ENCODE peak calls at places on chromosome 18, in ten cellular contexts. One of them, this sample, is unnamed.

GRCh38 chr18:76456018-76456750 is 38.9 kb downstream of the ZNF516 start:
- DNase-seq in DMS53: no peak
- DNase-seq in stimulated activated CD4-positive, alpha-beta T cell treated with anti-CD3 and anti-CD28 coated beads, Interleukin-1b, Interleukin-23, amount 100 ng/mL, for 1 hour: no peak
- DNase-seq in H4: no peak
- DNase-seq in memory B cell: no peak
- DNase-seq in fibroblast of pulmonary artery: peak; percentile 36
- DNase-seq in HT-29: no peak
- DNase-seq in RPMI7951: no peak
- DNase-seq in stimulated activated CD8-positive, alpha-beta memory T cell treated with anti-CD3 and anti-CD28 coated beads, Interleukin-15, amount 100 ng/mL, for 24 hours: no peak
- DNase-seq in NCI-H1092 treated with DMSO at 0.1 percent for 48 hours: no peak
- DNase-seq in this sample: no peak

GRCh38 chr18:67269206-67269605 is 247.3 kb downstream of the DSEL start:
- DNase-seq in fibroblast of pulmonary artery: no peak
- DNase-seq in memory B cell: no peak
- DNase-seq in stimulated activated CD8-positive, alpha-beta memory T cell treated with anti-CD3 and anti-CD28 coated beads, Interleukin-15, amount 100 ng/mL, for 24 hours: no peak
- DNase-seq in DMS53: no peak
- DNase-seq in NCI-H1092 treated with DMSO at 0.1 percent for 48 hours: no peak
- DNase-seq in H4: no peak
- DNase-seq in stimulated activated CD4-positive, alpha-beta T cell treated with anti-CD3 and anti-CD28 coated beads, Interleukin-1b, Interleukin-23, amount 100 ng/mL, for 1 hour: no peak
- DNase-seq in HT-29: no peak
- DNase-seq in RPMI7951: no peak
- DNase-seq in this sample: no peak

GRCh38 chr18:27696148-27696547 is 480.8 kb downstream of the CDH2 start:
- DNase-seq in DMS53: no peak
- DNase-seq in HT-29: no peak
- DNase-seq in fibroblast of pulmonary artery: no peak
- DNase-seq in stimulated activated CD8-positive, alpha-beta memory T cell treated with anti-CD3 and anti-CD28 coated beads, Interleukin-15, amount 100 ng/mL, for 24 hours: no peak
- DNase-seq in NCI-H1092 treated with DMSO at 0.1 percent for 48 hours: no peak
- DNase-seq in stimulated activated CD4-positive, alpha-beta T cell treated with anti-CD3 and anti-CD28 coated beads, Interleukin-1b, Interleukin-23, amount 100 ng/mL, for 1 hour: no peak
- DNase-seq in memory B cell: no peak
- DNase-seq in RPMI7951: no peak
- DNase-seq in H4: no peak
- DNase-seq in this sample: no peak

GRCh38 chr18:22094375-22094767 is 75.0 kb upstream of the GATA6 start:
- DNase-seq in NCI-H1092 treated with DMSO at 0.1 percent for 48 hours: no peak
- DNase-seq in DMS53: no peak
- DNase-seq in RPMI7951: no peak
- DNase-seq in memory B cell: no peak
- DNase-seq in stimulated activated CD4-positive, alpha-beta T cell treated with anti-CD3 and anti-CD28 coated beads, Interleukin-1b, Interleukin-23, amount 100 ng/mL, for 1 hour: no peak
- DNase-seq in HT-29: no peak
- DNase-seq in H4: no peak
- DNase-seq in stimulated activated CD8-positive, alpha-beta memory T cell treated with anti-CD3 and anti-CD28 coated beads, Interleukin-15, amount 100 ng/mL, for 24 hours: no peak
- DNase-seq in fibroblast of pulmonary artery: no peak
- DNase-seq in this sample: no peak

GRCh38 chr18:3478262-3478978 is 28.4 kb downstream of the TGIF1 start:
- DNase-seq in RPMI7951: no peak
- DNase-seq in NCI-H1092 treated with DMSO at 0.1 percent for 48 hours: no peak
- DNase-seq in stimulated activated CD8-positive, alpha-beta memory T cell treated with anti-CD3 and anti-CD28 coated beads, Interleukin-15, amount 100 ng/mL, for 24 hours: no peak
- DNase-seq in DMS53: no peak
- DNase-seq in HT-29: no peak
- DNase-seq in H4: no peak
- DNase-seq in stimulated activated CD4-positive, alpha-beta T cell treated with anti-CD3 and anti-CD28 coated beads, Interleukin-1b, Interleukin-23, amount 100 ng/mL, for 1 hour: no peak
- DNase-seq in memory B cell: no peak
- DNase-seq in fibroblast of pulmonary artery: peak; percentile 93
- DNase-seq in this sample: no peak

GRCh38 chr18:37660658-37661057 is 95.1 kb upstream of the CELF4 start:
- DNase-seq in memory B cell: no peak
- DNase-seq in stimulated activated CD4-positive, alpha-beta T cell treated with anti-CD3 and anti-CD28 coated beads, Interleukin-1b, Interleukin-23, amount 100 ng/mL, for 1 hour: no peak
- DNase-seq in HT-29: no peak
- DNase-seq in RPMI7951: no peak
- DNase-seq in stimulated activated CD8-positive, alpha-beta memory T cell treated with anti-CD3 and anti-CD28 coated beads, Interleukin-15, amount 100 ng/mL, for 24 hours: no peak
- DNase-seq in NCI-H1092 treated with DMSO at 0.1 percent for 48 hours: no peak
- DNase-seq in DMS53: no peak
- DNase-seq in fibroblast of pulmonary artery: no peak
- DNase-seq in H4: no peak
- DNase-seq in this sample: no peak

GRCh38 chr18:62578980-62579511 is 56.2 kb downstream of the ZCCHC2 start:
- DNase-seq in NCI-H1092 treated with DMSO at 0.1 percent for 48 hours: no peak
- DNase-seq in H4: no peak
- DNase-seq in memory B cell: no peak
- DNase-seq in HT-29: no peak
- DNase-seq in DMS53: no peak
- DNase-seq in RPMI7951: no peak
- DNase-seq in stimulated activated CD8-positive, alpha-beta memory T cell treated with anti-CD3 and anti-CD28 coated beads, Interleukin-15, amount 100 ng/mL, for 24 hours: no peak
- DNase-seq in fibroblast of pulmonary artery: no peak
- DNase-seq in stimulated activated CD4-positive, alpha-beta T cell treated with anti-CD3 and anti-CD28 coated beads, Interleukin-1b, Interleukin-23, amount 100 ng/mL, for 1 hour: no peak
- DNase-seq in this sample: no peak

GRCh38 chr18:8898990-8899389 is 193.6 kb downstream of the MTCL1 start:
- DNase-seq in stimulated activated CD4-positive, alpha-beta T cell treated with anti-CD3 and anti-CD28 coated beads, Interleukin-1b, Interleukin-23, amount 100 ng/mL, for 1 hour: no peak
- DNase-seq in memory B cell: no peak
- DNase-seq in HT-29: no peak
- DNase-seq in fibroblast of pulmonary artery: no peak
- DNase-seq in RPMI7951: peak; percentile 77
- DNase-seq in stimulated activated CD8-positive, alpha-beta memory T cell treated with anti-CD3 and anti-CD28 coated beads, Interleukin-15, amount 100 ng/mL, for 24 hours: no peak
- DNase-seq in H4: no peak
- DNase-seq in NCI-H1092 treated with DMSO at 0.1 percent for 48 hours: no peak
- DNase-seq in DMS53: peak; percentile 19
- DNase-seq in this sample: no peak

GRCh38 chr18:27378396-27379094 is 193.4 kb upstream of the CHST9 start:
- DNase-seq in stimulated activated CD4-positive, alpha-beta T cell treated with anti-CD3 and anti-CD28 coated beads, Interleukin-1b, Interleukin-23, amount 100 ng/mL, for 1 hour: no peak
- DNase-seq in RPMI7951: peak; percentile 22
- DNase-seq in HT-29: no peak
- DNase-seq in NCI-H1092 treated with DMSO at 0.1 percent for 48 hours: no peak
- DNase-seq in stimulated activated CD8-positive, alpha-beta memory T cell treated with anti-CD3 and anti-CD28 coated beads, Interleukin-15, amount 100 ng/mL, for 24 hours: no peak
- DNase-seq in DMS53: peak; percentile 54
- DNase-seq in memory B cell: no peak
- DNase-seq in H4: peak; percentile 90
- DNase-seq in fibroblast of pulmonary artery: peak; percentile 7
- DNase-seq in this sample: no peak

GRCh38 chr18:50507120-50507590 is 52.7 kb upstream of the MAPK4 start:
- DNase-seq in memory B cell: no peak
- DNase-seq in H4: no peak
- DNase-seq in stimulated activated CD4-positive, alpha-beta T cell treated with anti-CD3 and anti-CD28 coated beads, Interleukin-1b, Interleukin-23, amount 100 ng/mL, for 1 hour: no peak
- DNase-seq in DMS53: peak; percentile 76
- DNase-seq in fibroblast of pulmonary artery: peak; percentile 38
- DNase-seq in RPMI7951: peak; percentile 15
- DNase-seq in NCI-H1092 treated with DMSO at 0.1 percent for 48 hours: peak; percentile 62
- DNase-seq in stimulated activated CD8-positive, alpha-beta memory T cell treated with anti-CD3 and anti-CD28 coated beads, Interleukin-15, amount 100 ng/mL, for 24 hours: no peak
- DNase-seq in HT-29: peak; percentile 35
- DNase-seq in this sample: peak; percentile 29

GRCh38 chr18:61127714-61128485 is 205.3 kb upstream of the CDH20 start:
- DNase-seq in H4: no peak
- DNase-seq in NCI-H1092 treated with DMSO at 0.1 percent for 48 hours: peak; percentile 97
- DNase-seq in HT-29: no peak
- DNase-seq in RPMI7951: no peak
- DNase-seq in fibroblast of pulmonary artery: no peak
- DNase-seq in memory B cell: no peak
- DNase-seq in DMS53: peak; percentile 43
- DNase-seq in stimulated activated CD8-positive, alpha-beta memory T cell treated with anti-CD3 and anti-CD28 coated beads, Interleukin-15, amount 100 ng/mL, for 24 hours: no peak
- DNase-seq in stimulated activated CD4-positive, alpha-beta T cell treated with anti-CD3 and anti-CD28 coated beads, Interleukin-1b, Interleukin-23, amount 100 ng/mL, for 1 hour: no peak
- DNase-seq in this sample: no peak

GRCh38 chr18:67478249-67478648 is 38.3 kb downstream of the DSEL start:
- DNase-seq in H4: no peak
- DNase-seq in DMS53: no peak
- DNase-seq in stimulated activated CD8-positive, alpha-beta memory T cell treated with anti-CD3 and anti-CD28 coated beads, Interleukin-15, amount 100 ng/mL, for 24 hours: no peak
- DNase-seq in stimulated activated CD4-positive, alpha-beta T cell treated with anti-CD3 and anti-CD28 coated beads, Interleukin-1b, Interleukin-23, amount 100 ng/mL, for 1 hour: no peak
- DNase-seq in HT-29: no peak
- DNase-seq in memory B cell: no peak
- DNase-seq in fibroblast of pulmonary artery: no peak
- DNase-seq in RPMI7951: no peak
- DNase-seq in NCI-H1092 treated with DMSO at 0.1 percent for 48 hours: no peak
- DNase-seq in this sample: no peak

GRCh38 chr18:45449761-45450227 is 165.5 kb upstream of the SLC14A2 start:
- DNase-seq in H4: no peak
- DNase-seq in fibroblast of pulmonary artery: no peak
- DNase-seq in memory B cell: no peak
- DNase-seq in NCI-H1092 treated with DMSO at 0.1 percent for 48 hours: peak; percentile 99
- DNase-seq in HT-29: no peak
- DNase-seq in RPMI7951: peak; percentile 67
- DNase-seq in DMS53: no peak
- DNase-seq in stimulated activated CD4-positive, alpha-beta T cell treated with anti-CD3 and anti-CD28 coated beads, Interleukin-1b, Interleukin-23, amount 100 ng/mL, for 1 hour: no peak
- DNase-seq in stimulated activated CD8-positive, alpha-beta memory T cell treated with anti-CD3 and anti-CD28 coated beads, Interleukin-15, amount 100 ng/mL, for 24 hours: no peak
- DNase-seq in this sample: no peak

GRCh38 chr18:47720741-47721140 is 209.7 kb downstream of the SMAD2 start:
- DNase-seq in NCI-H1092 treated with DMSO at 0.1 percent for 48 hours: no peak
- DNase-seq in stimulated activated CD8-positive, alpha-beta memory T cell treated with anti-CD3 and anti-CD28 coated beads, Interleukin-15, amount 100 ng/mL, for 24 hours: no peak
- DNase-seq in HT-29: no peak
- DNase-seq in fibroblast of pulmonary artery: no peak
- DNase-seq in RPMI7951: no peak
- DNase-seq in DMS53: no peak
- DNase-seq in stimulated activated CD4-positive, alpha-beta T cell treated with anti-CD3 and anti-CD28 coated beads, Interleukin-1b, Interleukin-23, amount 100 ng/mL, for 1 hour: no peak
- DNase-seq in memory B cell: no peak
- DNase-seq in H4: no peak
- DNase-seq in this sample: no peak

GRCh38 chr18:21452381-21452780 is 148.1 kb downstream of the ESCO1 start:
- DNase-seq in stimulated activated CD4-positive, alpha-beta T cell treated with anti-CD3 and anti-CD28 coated beads, Interleukin-1b, Interleukin-23, amount 100 ng/mL, for 1 hour: no peak
- DNase-seq in NCI-H1092 treated with DMSO at 0.1 percent for 48 hours: no peak
- DNase-seq in memory B cell: no peak
- DNase-seq in RPMI7951: no peak
- DNase-seq in fibroblast of pulmonary artery: no peak
- DNase-seq in DMS53: no peak
- DNase-seq in HT-29: no peak
- DNase-seq in stimulated activated CD8-positive, alpha-beta memory T cell treated with anti-CD3 and anti-CD28 coated beads, Interleukin-15, amount 100 ng/mL, for 24 hours: no peak
- DNase-seq in H4: no peak
- DNase-seq in this sample: no peak

GRCh38 chr18:69617888-69618287 is 217.2 kb downstream of the DOK6 start:
- DNase-seq in H4: no peak
- DNase-seq in stimulated activated CD8-positive, alpha-beta memory T cell treated with anti-CD3 and anti-CD28 coated beads, Interleukin-15, amount 100 ng/mL, for 24 hours: no peak
- DNase-seq in DMS53: no peak
- DNase-seq in RPMI7951: no peak
- DNase-seq in stimulated activated CD4-positive, alpha-beta T cell treated with anti-CD3 and anti-CD28 coated beads, Interleukin-1b, Interleukin-23, amount 100 ng/mL, for 1 hour: no peak
- DNase-seq in fibroblast of pulmonary artery: peak; percentile 46
- DNase-seq in HT-29: no peak
- DNase-seq in memory B cell: no peak
- DNase-seq in NCI-H1092 treated with DMSO at 0.1 percent for 48 hours: no peak
- DNase-seq in this sample: peak; percentile 1

GRCh38 chr18:22627506-22627905 is 209.8 kb upstream of the CTAGE1 start:
- DNase-seq in H4: no peak
- DNase-seq in stimulated activated CD4-positive, alpha-beta T cell treated with anti-CD3 and anti-CD28 coated beads, Interleukin-1b, Interleukin-23, amount 100 ng/mL, for 1 hour: no peak
- DNase-seq in DMS53: no peak
- DNase-seq in RPMI7951: no peak
- DNase-seq in HT-29: no peak
- DNase-seq in memory B cell: no peak
- DNase-seq in NCI-H1092 treated with DMSO at 0.1 percent for 48 hours: no peak
- DNase-seq in fibroblast of pulmonary artery: no peak
- DNase-seq in stimulated activated CD8-positive, alpha-beta memory T cell treated with anti-CD3 and anti-CD28 coated beads, Interleukin-15, amount 100 ng/mL, for 24 hours: no peak
- DNase-seq in this sample: no peak

GRCh38 chr18:56460590-56460989 is 177.8 kb downstream of the TXNL1 start:
- DNase-seq in RPMI7951: no peak
- DNase-seq in NCI-H1092 treated with DMSO at 0.1 percent for 48 hours: no peak
- DNase-seq in fibroblast of pulmonary artery: no peak
- DNase-seq in DMS53: no peak
- DNase-seq in H4: no peak
- DNase-seq in memory B cell: no peak
- DNase-seq in stimulated activated CD8-positive, alpha-beta memory T cell treated with anti-CD3 and anti-CD28 coated beads, Interleukin-15, amount 100 ng/mL, for 24 hours: no peak
- DNase-seq in HT-29: no peak
- DNase-seq in stimulated activated CD4-positive, alpha-beta T cell treated with anti-CD3 and anti-CD28 coated beads, Interleukin-1b, Interleukin-23, amount 100 ng/mL, for 1 hour: no peak
- DNase-seq in this sample: no peak

GRCh38 chr18:79405781-79406575 is 10.2 kb downstream of the NFATC1 start:
- DNase-seq in stimulated activated CD8-positive, alpha-beta memory T cell treated with anti-CD3 and anti-CD28 coated beads, Interleukin-15, amount 100 ng/mL, for 24 hours: no peak
- DNase-seq in fibroblast of pulmonary artery: no peak
- DNase-seq in RPMI7951: no peak
- DNase-seq in NCI-H1092 treated with DMSO at 0.1 percent for 48 hours: no peak
- DNase-seq in HT-29: no peak
- DNase-seq in H4: no peak
- DNase-seq in DMS53: no peak
- DNase-seq in memory B cell: peak; percentile 81
- DNase-seq in stimulated activated CD4-positive, alpha-beta T cell treated with anti-CD3 and anti-CD28 coated beads, Interleukin-1b, Interleukin-23, amount 100 ng/mL, for 1 hour: peak; percentile 69
- DNase-seq in this sample: no peak

GRCh38 chr18:26765498-26765897 is 100.0 kb downstream of the AQP4 start:
- DNase-seq in RPMI7951: no peak
- DNase-seq in stimulated activated CD4-positive, alpha-beta T cell treated with anti-CD3 and anti-CD28 coated beads, Interleukin-1b, Interleukin-23, amount 100 ng/mL, for 1 hour: no peak
- DNase-seq in fibroblast of pulmonary artery: no peak
- DNase-seq in H4: no peak
- DNase-seq in NCI-H1092 treated with DMSO at 0.1 percent for 48 hours: no peak
- DNase-seq in DMS53: no peak
- DNase-seq in HT-29: no peak
- DNase-seq in stimulated activated CD8-positive, alpha-beta memory T cell treated with anti-CD3 and anti-CD28 coated beads, Interleukin-15, amount 100 ng/mL, for 24 hours: no peak
- DNase-seq in memory B cell: no peak
- DNase-seq in this sample: no peak

GRCh38 chr18:57759650-57760049 is 43.5 kb downstream of the ATP8B1 start:
- DNase-seq in RPMI7951: peak; percentile 82
- DNase-seq in stimulated activated CD4-positive, alpha-beta T cell treated with anti-CD3 and anti-CD28 coated beads, Interleukin-1b, Interleukin-23, amount 100 ng/mL, for 1 hour: no peak
- DNase-seq in fibroblast of pulmonary artery: peak; percentile 36
- DNase-seq in stimulated activated CD8-positive, alpha-beta memory T cell treated with anti-CD3 and anti-CD28 coated beads, Interleukin-15, amount 100 ng/mL, for 24 hours: no peak
- DNase-seq in H4: peak; percentile 65
- DNase-seq in NCI-H1092 treated with DMSO at 0.1 percent for 48 hours: no peak
- DNase-seq in HT-29: no peak
- DNase-seq in memory B cell: no peak
- DNase-seq in DMS53: no peak
- DNase-seq in this sample: peak; percentile 40

GRCh38 chr18:9782073-9782857 is 74.2 kb downstream of the RAB31 start:
- DNase-seq in DMS53: no peak
- DNase-seq in memory B cell: no peak
- DNase-seq in RPMI7951: peak; percentile 83
- DNase-seq in HT-29: no peak
- DNase-seq in stimulated activated CD4-positive, alpha-beta T cell treated with anti-CD3 and anti-CD28 coated beads, Interleukin-1b, Interleukin-23, amount 100 ng/mL, for 1 hour: no peak
- DNase-seq in NCI-H1092 treated with DMSO at 0.1 percent for 48 hours: no peak
- DNase-seq in H4: peak; percentile 94
- DNase-seq in stimulated activated CD8-positive, alpha-beta memory T cell treated with anti-CD3 and anti-CD28 coated beads, Interleukin-15, amount 100 ng/mL, for 24 hours: no peak
- DNase-seq in fibroblast of pulmonary artery: peak; percentile 97
- DNase-seq in this sample: peak; percentile 89

GRCh38 chr18:21450503-21450902 is 150.0 kb downstream of the ESCO1 start:
- DNase-seq in memory B cell: no peak
- DNase-seq in stimulated activated CD8-positive, alpha-beta memory T cell treated with anti-CD3 and anti-CD28 coated beads, Interleukin-15, amount 100 ng/mL, for 24 hours: no peak
- DNase-seq in HT-29: no peak
- DNase-seq in fibroblast of pulmonary artery: no peak
- DNase-seq in DMS53: no peak
- DNase-seq in stimulated activated CD4-positive, alpha-beta T cell treated with anti-CD3 and anti-CD28 coated beads, Interleukin-1b, Interleukin-23, amount 100 ng/mL, for 1 hour: no peak
- DNase-seq in RPMI7951: no peak
- DNase-seq in NCI-H1092 treated with DMSO at 0.1 percent for 48 hours: no peak
- DNase-seq in H4: no peak
- DNase-seq in this sample: no peak

GRCh38 chr18:55275042-55275897 is 312.7 kb downstream of the TCF4 start:
- DNase-seq in DMS53: peak; percentile 70
- DNase-seq in RPMI7951: peak; percentile 96
- DNase-seq in memory B cell: no peak
- DNase-seq in NCI-H1092 treated with DMSO at 0.1 percent for 48 hours: no peak
- DNase-seq in stimulated activated CD4-positive, alpha-beta T cell treated with anti-CD3 and anti-CD28 coated beads, Interleukin-1b, Interleukin-23, amount 100 ng/mL, for 1 hour: no peak
- DNase-seq in stimulated activated CD8-positive, alpha-beta memory T cell treated with anti-CD3 and anti-CD28 coated beads, Interleukin-15, amount 100 ng/mL, for 24 hours: no peak
- DNase-seq in fibroblast of pulmonary artery: peak; percentile 82
- DNase-seq in HT-29: peak; percentile 17
- DNase-seq in H4: peak; percentile 51
- DNase-seq in this sample: peak; percentile 97

GRCh38 chr18:25349926-25350560 is 1.9 kb downstream of the ZNF521 start:
- DNase-seq in H4: no peak
- DNase-seq in stimulated activated CD4-positive, alpha-beta T cell treated with anti-CD3 and anti-CD28 coated beads, Interleukin-1b, Interleukin-23, amount 100 ng/mL, for 1 hour: no peak
- DNase-seq in memory B cell: peak; percentile 13
- DNase-seq in DMS53: peak; percentile 34
- DNase-seq in HT-29: no peak
- DNase-seq in fibroblast of pulmonary artery: no peak
- DNase-seq in stimulated activated CD8-positive, alpha-beta memory T cell treated with anti-CD3 and anti-CD28 coated beads, Interleukin-15, amount 100 ng/mL, for 24 hours: no peak
- DNase-seq in NCI-H1092 treated with DMSO at 0.1 percent for 48 hours: no peak
- DNase-seq in RPMI7951: no peak
- DNase-seq in this sample: peak; percentile 8

GRCh38 chr18:56727399-56727798 is 76.2 kb downstream of the WDR7 start:
- DNase-seq in DMS53: no peak
- DNase-seq in HT-29: no peak
- DNase-seq in H4: no peak
- DNase-seq in stimulated activated CD8-positive, alpha-beta memory T cell treated with anti-CD3 and anti-CD28 coated beads, Interleukin-15, amount 100 ng/mL, for 24 hours: no peak
- DNase-seq in stimulated activated CD4-positive, alpha-beta T cell treated with anti-CD3 and anti-CD28 coated beads, Interleukin-1b, Interleukin-23, amount 100 ng/mL, for 1 hour: no peak
- DNase-seq in RPMI7951: no peak
- DNase-seq in fibroblast of pulmonary artery: no peak
- DNase-seq in NCI-H1092 treated with DMSO at 0.1 percent for 48 hours: no peak
- DNase-seq in memory B cell: no peak
- DNase-seq in this sample: no peak

GRCh38 chr18:76364282-76365259 is 130.5 kb downstream of the ZNF516 start:
- DNase-seq in stimulated activated CD4-positive, alpha-beta T cell treated with anti-CD3 and anti-CD28 coated beads, Interleukin-1b, Interleukin-23, amount 100 ng/mL, for 1 hour: no peak
- DNase-seq in memory B cell: no peak
- DNase-seq in fibroblast of pulmonary artery: no peak
- DNase-seq in HT-29: no peak
- DNase-seq in DMS53: no peak
- DNase-seq in H4: no peak
- DNase-seq in stimulated activated CD8-positive, alpha-beta memory T cell treated with anti-CD3 and anti-CD28 coated beads, Interleukin-15, amount 100 ng/mL, for 24 hours: no peak
- DNase-seq in NCI-H1092 treated with DMSO at 0.1 percent for 48 hours: no peak
- DNase-seq in RPMI7951: no peak
- DNase-seq in this sample: no peak

GRCh38 chr18:48079885-48080284 is 149.4 kb upstream of the SMAD2 start:
- DNase-seq in stimulated activated CD4-positive, alpha-beta T cell treated with anti-CD3 and anti-CD28 coated beads, Interleukin-1b, Interleukin-23, amount 100 ng/mL, for 1 hour: no peak
- DNase-seq in HT-29: no peak
- DNase-seq in stimulated activated CD8-positive, alpha-beta memory T cell treated with anti-CD3 and anti-CD28 coated beads, Interleukin-15, amount 100 ng/mL, for 24 hours: no peak
- DNase-seq in fibroblast of pulmonary artery: no peak
- DNase-seq in memory B cell: no peak
- DNase-seq in RPMI7951: no peak
- DNase-seq in DMS53: no peak
- DNase-seq in NCI-H1092 treated with DMSO at 0.1 percent for 48 hours: no peak
- DNase-seq in H4: no peak
- DNase-seq in this sample: no peak

This sample was measured in EL.